ENCODE peak calls at places on chromosomes 6 and 20, in seven cellular contexts. V is right lobe of liver; P is T-helper 9 cell; A is C1 segment of cervical spinal cord; M is right atrium auricular region; B is GM23248; H is activated effector memory CD4-positive, alpha-beta T cell treated with Interleukin-2 at 50 U/mL for 16 hours. J is an unnamed sample.

GRCh38 chr6:5746392-5747140 is 260.2 kb downstream of the NRN1 start:
- DNase-seq in A (no peak), V (no peak), P (no peak), B (peak; percentile 38), H (no peak), M (no peak), J (no peak)

GRCh38 chr20:10006461-10006860 is 28.3 kb upstream of the ANKEF1 start:
- DNase-seq in A (no peak), H (no peak), B (no peak), M (no peak), P (no peak), V (no peak), J (no peak)

GRCh38 chr6:15588966-15589634 is 73.7 kb downstream of the DTNBP1 start:
- DNase-seq in P (no peak), M (no peak), H (no peak), B (peak; percentile 93), A (no peak), V (no peak), J (no peak)

GRCh38 chr20:48722002-48722731 is 105.6 kb downstream of the PREX1 start:
- DNase-seq in H (no peak), A (peak; percentile 55), P (no peak), M (peak; percentile 60), V (no peak), B (peak; percentile 83), J (peak; percentile 63)

GRCh38 chr20:63132131-63132714 is 83.7 kb downstream of the YTHDF1 start:
- DNase-seq in A (no peak), H (no peak), V (peak; percentile 46), M (no peak), B (no peak), P (no peak), J (no peak)

GRCh38 chr6:4561078-4561435 is 215.1 kb upstream of the CDYL start:
- DNase-seq in B (no peak), P (no peak), H (no peak), A (no peak), M (no peak), V (no peak), J (no peak)

GRCh38 chr6:124066995-124067552 is 263.4 kb downstream of the NKAIN2 start:
- DNase-seq in M (no peak), H (no peak), A (no peak), V (no peak), B (no peak), P (no peak), J (no peak)

GRCh38 chr6:72522735-72523141 is 99.1 kb upstream of the KCNQ5 start:
- DNase-seq in P (no peak), M (no peak), A (no peak), B (no peak), V (no peak), H (no peak), J (no peak)

GRCh38 chr20:46994341-46994740 is 99.7 kb downstream of the EYA2 start:
- DNase-seq in P (no peak), B (no peak), V (no peak), H (peak; percentile 29), A (no peak), M (no peak), J (peak; percentile 76)

GRCh38 chr6:118263929-118264486 is 284.1 kb upstream of the PLN start:
- DNase-seq in H (no peak), V (no peak), M (no peak), B (peak; percentile 48), P (no peak), A (peak; percentile 2), J (no peak)

GRCh38 chr6:63442870-63443269 is 123.1 kb upstream of the LGSN start:
- DNase-seq in B (no peak), H (no peak), P (no peak), V (no peak), M (no peak), A (no peak), J (no peak)

GRCh38 chr6:118712955-118713354 is 61.6 kb upstream of the CEP85L start:
- DNase-seq in P (no peak), V (no peak), A (no peak), M (no peak), B (peak; percentile 80), H (no peak), J (no peak)

GRCh38 chr20:17828598-17829144 is 128.9 kb downstream of the BANF2 start:
- DNase-seq in B (no peak), V (no peak), H (no peak), A (no peak), M (no peak), P (no peak), J (no peak)

GRCh38 chr6:12296255-12296573 is 6.1 kb downstream of the EDN1 start:
- DNase-seq in B (peak; percentile 95), M (peak; percentile 61), P (no peak), V (no peak), H (no peak), A (no peak), J (no peak)

GRCh38 chr6:44076366-44077200 is 50.7 kb downstream of the MRPL14 start:
- DNase-seq in B (peak; percentile 51), V (peak; percentile 74), P (no peak), H (no peak), M (no peak), A (no peak), J (no peak)

GRCh38 chr20:63067266-63067635 is 60.5 kb upstream of the BHLHE23 start:
- DNase-seq in V (peak; percentile 43), A (no peak), P (no peak), H (no peak), M (no peak), B (no peak), J (no peak)

GRCh38 chr6:53922571-53922981 is 127.8 kb downstream of the LRRC1 start:
- DNase-seq in B (no peak), V (no peak), A (no peak), P (no peak), M (no peak), H (no peak), J (no peak)

GRCh38 chr6:33702345-33702977 is 9.0 kb downstream of the UQCC2 start:
- DNase-seq in M (peak; percentile 69), V (no peak), B (peak; percentile 84), H (no peak), A (no peak), P (no peak), J (no peak)

GRCh38 chr6:293185-294174 is 1.2 kb downstream of the DUSP22 start:
- DNase-seq in V (peak; percentile 67), A (no peak), P (no peak), B (peak; percentile 50), M (peak; percentile 77), H (peak; percentile 9), J (no peak)

GRCh38 chr20:41482647-41483552 is 116.3 kb upstream of the EMILIN3 start:
- DNase-seq in A (no peak), B (peak; percentile 88), V (no peak), M (no peak), P (no peak), H (no peak), J (no peak)

GRCh38 chr6:63572733-63573139 is 456 bp downstream of the LOC128125822 start:
- DNase-seq in V (no peak), P (no peak), H (no peak), M (no peak), A (no peak), B (no peak), J (no peak)

GRCh38 chr6:152300517-152300916 is 336.6 kb downstream of the SYNE1 start:
- DNase-seq in A (no peak), P (no peak), H (no peak), V (no peak), B (no peak), M (no peak), J (no peak)

GRCh38 chr6:157821342-157822033 is 1.6 kb upstream of the SNX9 start:
- DNase-seq in B (peak; percentile 64), V (no peak), P (no peak), H (no peak), A (no peak), M (no peak), J (no peak)

GRCh38 chr6:40640591-40641293 is 53.6 kb upstream of the LRFN2 start:
- DNase-seq in B (no peak), P (no peak), A (no peak), H (no peak), M (no peak), V (no peak), J (no peak)

GRCh38 chr6:106477790-106478189 is 117.3 kb downstream of the CRYBG1 start:
- DNase-seq in V (no peak), B (no peak), P (no peak), A (no peak), M (no peak), H (no peak), J (no peak)

GRCh38 chr20:42027746-42028268 is 409.6 kb upstream of the CHD6 start:
- DNase-seq in B (no peak), A (no peak), M (no peak), H (no peak), V (no peak), P (no peak), J (no peak)

GRCh38 chr6:125584468-125584939 is 164.9 kb upstream of the HEY2 start:
- DNase-seq in P (no peak), A (peak; percentile 63), V (no peak), M (no peak), B (no peak), H (no peak), J (no peak)

GRCh38 chr6:43368517-43369160 is 808 bp downstream of the ZNF318 start:
- DNase-seq in H (peak; percentile 4), A (no peak), V (peak; percentile 66), P (peak; percentile 9), B (peak; percentile 82), M (peak; percentile 63), J (no peak)

GRCh38 chr6:98808522-98809210 is 25.7 kb upstream of the POU3F2 start:
- DNase-seq in P (no peak), H (no peak), M (no peak), B (peak; percentile 12), V (no peak), A (no peak), J (no peak)

GRCh38 chr20:57654998-57655811 is 35.0 kb upstream of the ZBP1 start:
- DNase-seq in H (no peak), V (no peak), A (no peak), M (peak; percentile 54), B (no peak), P (no peak), J (no peak)

GRCh38 chr20:48970681-48971370 is 49.3 kb downstream of the ARFGEF2 start:
- DNase-seq in V (no peak), P (no peak), M (no peak), A (no peak), B (no peak), H (no peak), J (no peak)

GRCh38 chr6:145963216-145964068 is 716 bp downstream of the SHPRH start:
- DNase-seq in B (peak; percentile 83), A (no peak), H (no peak), M (peak; percentile 61), P (peak; percentile 16), V (no peak), J (no peak)

GRCh38 chr6:100808638-100809275 is 72.4 kb downstream of the ASCC3 start:
- DNase-seq in B (peak; percentile 74), M (no peak), V (no peak), H (no peak), A (no peak), P (no peak), J (no peak)